ENCODE peak calls at places on chromosomes 11 and 22, in eight cellular contexts. One of them, this sample, is unnamed.

GRCh38 chr11:134533511-134533910 is 121.5 kb upstream of the B3GAT1 start:
- DNase-seq in fibroblast of mammary gland: no peak
- DNase-seq in kidney: peak; percentile 32
- DNase-seq in astrocyte of the cerebellum: no peak
- DNase-seq in pancreas: peak; percentile 5
- DNase-seq in lower leg skin: no peak
- DNase-seq in coronary artery: peak; percentile 63
- DNase-seq in foreskin fibroblast: no peak
- DNase-seq in this sample: no peak

GRCh38 chr11:288328-289144 is at the start of gene PGGHG:
- DNase-seq in foreskin fibroblast: peak; percentile 78
- DNase-seq in pancreas: peak; percentile 83
- DNase-seq in fibroblast of mammary gland: no peak
- DNase-seq in astrocyte of the cerebellum: no peak
- DNase-seq in lower leg skin: no peak
- DNase-seq in coronary artery: peak; percentile 83
- DNase-seq in kidney: peak; percentile 93
- DNase-seq in this sample: no peak

GRCh38 chr11:118998822-118999221 is 884 bp downstream of the CENATAC start:
- DNase-seq in coronary artery: no peak
- DNase-seq in fibroblast of mammary gland: peak; percentile 68
- DNase-seq in astrocyte of the cerebellum: peak; percentile 81
- DNase-seq in foreskin fibroblast: peak; percentile 78
- DNase-seq in pancreas: no peak
- DNase-seq in lower leg skin: no peak
- DNase-seq in kidney: no peak
- DNase-seq in this sample: peak; percentile 69

GRCh38 chr22:17964647-17965046 is 59.7 kb downstream of the MICAL3 start:
- DNase-seq in foreskin fibroblast: peak; percentile 24
- DNase-seq in astrocyte of the cerebellum: no peak
- DNase-seq in kidney: peak; percentile 61
- DNase-seq in fibroblast of mammary gland: no peak
- DNase-seq in pancreas: no peak
- DNase-seq in lower leg skin: no peak
- DNase-seq in coronary artery: no peak
- DNase-seq in this sample: no peak

GRCh38 chr11:86124251-86125233 is 55.7 kb upstream of the PICALM start:
- DNase-seq in coronary artery: no peak
- DNase-seq in fibroblast of mammary gland: no peak
- DNase-seq in foreskin fibroblast: no peak
- DNase-seq in kidney: no peak
- DNase-seq in lower leg skin: no peak
- DNase-seq in pancreas: no peak
- DNase-seq in astrocyte of the cerebellum: no peak
- DNase-seq in this sample: no peak

GRCh38 chr11:73645570-73645969 is 811 bp upstream of the PLEKHB1 start:
- DNase-seq in foreskin fibroblast: no peak
- DNase-seq in lower leg skin: no peak
- DNase-seq in astrocyte of the cerebellum: no peak
- DNase-seq in pancreas: no peak
- DNase-seq in fibroblast of mammary gland: no peak
- DNase-seq in kidney: no peak
- DNase-seq in coronary artery: no peak
- DNase-seq in this sample: no peak

GRCh38 chr11:16924826-16925494 is 89.3 kb downstream of the PLEKHA7 start:
- DNase-seq in lower leg skin: peak; percentile 34
- DNase-seq in kidney: peak; percentile 90
- DNase-seq in astrocyte of the cerebellum: peak; percentile 48
- DNase-seq in fibroblast of mammary gland: peak; percentile 20
- DNase-seq in pancreas: peak; percentile 63
- DNase-seq in foreskin fibroblast: peak; percentile 64
- DNase-seq in coronary artery: no peak
- DNase-seq in this sample: no peak

GRCh38 chr22:38718414-38718813 is 12.7 kb downstream of the GTPBP1 start:
- DNase-seq in coronary artery: no peak
- DNase-seq in astrocyte of the cerebellum: no peak
- DNase-seq in lower leg skin: peak; percentile 65
- DNase-seq in kidney: peak; percentile 85
- DNase-seq in pancreas: peak; percentile 60
- DNase-seq in fibroblast of mammary gland: peak; percentile 85
- DNase-seq in foreskin fibroblast: peak; percentile 91
- DNase-seq in this sample: no peak

GRCh38 chr22:41444360-41445170 is 2.0 kb downstream of the TOB2 start:
- DNase-seq in foreskin fibroblast: peak; percentile 98
- DNase-seq in astrocyte of the cerebellum: peak; percentile 96
- DNase-seq in pancreas: peak; percentile 93
- DNase-seq in coronary artery: peak; percentile 95
- DNase-seq in lower leg skin: peak; percentile 93
- DNase-seq in fibroblast of mammary gland: peak; percentile 95
- DNase-seq in kidney: peak; percentile 96
- DNase-seq in this sample: no peak

GRCh38 chr11:57792060-57792541 is 30.5 kb downstream of the CTNND1 start:
- DNase-seq in fibroblast of mammary gland: peak; percentile 50
- DNase-seq in pancreas: peak; percentile 63
- DNase-seq in coronary artery: no peak
- DNase-seq in astrocyte of the cerebellum: no peak
- DNase-seq in foreskin fibroblast: no peak
- DNase-seq in kidney: peak; percentile 89
- DNase-seq in lower leg skin: peak; percentile 74
- DNase-seq in this sample: no peak

GRCh38 chr11:35272391-35272821 is 133.4 kb downstream of the CD44 start:
- DNase-seq in astrocyte of the cerebellum: no peak
- DNase-seq in foreskin fibroblast: no peak
- DNase-seq in pancreas: no peak
- DNase-seq in coronary artery: no peak
- DNase-seq in lower leg skin: no peak
- DNase-seq in fibroblast of mammary gland: no peak
- DNase-seq in kidney: no peak
- DNase-seq in this sample: no peak

GRCh38 chr11:64119748-64120147 is 46.2 kb downstream of the MACROD1 start:
- DNase-seq in astrocyte of the cerebellum: no peak
- DNase-seq in kidney: no peak
- DNase-seq in pancreas: no peak
- DNase-seq in fibroblast of mammary gland: no peak
- DNase-seq in coronary artery: no peak
- DNase-seq in lower leg skin: no peak
- DNase-seq in foreskin fibroblast: no peak
- DNase-seq in this sample: no peak

GRCh38 chr11:132357811-132358572 is 987.6 kb downstream of the NTM start:
- DNase-seq in foreskin fibroblast: no peak
- DNase-seq in coronary artery: no peak
- DNase-seq in pancreas: no peak
- DNase-seq in astrocyte of the cerebellum: no peak
- DNase-seq in fibroblast of mammary gland: no peak
- DNase-seq in lower leg skin: no peak
- DNase-seq in kidney: no peak
- DNase-seq in this sample: no peak

GRCh38 chr11:2775083-2775625 is 75.4 kb upstream of the KCNQ1OT1 start:
- DNase-seq in pancreas: peak; percentile 13
- DNase-seq in foreskin fibroblast: no peak
- DNase-seq in astrocyte of the cerebellum: no peak
- DNase-seq in coronary artery: peak; percentile 46
- DNase-seq in kidney: peak; percentile 50
- DNase-seq in lower leg skin: peak; percentile 11
- DNase-seq in fibroblast of mammary gland: no peak
- DNase-seq in this sample: no peak

GRCh38 chr11:16925495-16926065 is 88.6 kb downstream of the PLEKHA7 start:
- DNase-seq in kidney: peak; percentile 84
- DNase-seq in lower leg skin: no peak
- DNase-seq in fibroblast of mammary gland: no peak
- DNase-seq in coronary artery: no peak
- DNase-seq in pancreas: peak; percentile 49
- DNase-seq in astrocyte of the cerebellum: no peak
- DNase-seq in foreskin fibroblast: peak; percentile 63
- DNase-seq in this sample: no peak

GRCh38 chr11:62647609-62648005 is 1.2 kb upstream of the GANAB start:
- DNase-seq in coronary artery: no peak
- DNase-seq in kidney: no peak
- DNase-seq in pancreas: no peak
- DNase-seq in astrocyte of the cerebellum: no peak
- DNase-seq in fibroblast of mammary gland: no peak
- DNase-seq in foreskin fibroblast: no peak
- DNase-seq in lower leg skin: no peak
- DNase-seq in this sample: no peak

GRCh38 chr11:62648185-62648966 is 2.0 kb upstream of the GANAB start:
- DNase-seq in astrocyte of the cerebellum: no peak
- DNase-seq in lower leg skin: no peak
- DNase-seq in pancreas: no peak
- DNase-seq in coronary artery: no peak
- DNase-seq in fibroblast of mammary gland: no peak
- DNase-seq in kidney: no peak
- DNase-seq in foreskin fibroblast: no peak
- DNase-seq in this sample: no peak

GRCh38 chr11:62645660-62645933 is 816 bp downstream of the GANAB start:
- DNase-seq in coronary artery: no peak
- DNase-seq in lower leg skin: no peak
- DNase-seq in astrocyte of the cerebellum: no peak
- DNase-seq in fibroblast of mammary gland: no peak
- DNase-seq in kidney: no peak
- DNase-seq in pancreas: no peak
- DNase-seq in foreskin fibroblast: no peak
- DNase-seq in this sample: no peak

GRCh38 chr11:62645934-62646824 is at the start of gene GANAB:
- DNase-seq in coronary artery: peak; percentile 99
- DNase-seq in astrocyte of the cerebellum: peak; percentile 94
- DNase-seq in lower leg skin: peak; percentile 100
- DNase-seq in kidney: peak; percentile 100
- DNase-seq in foreskin fibroblast: peak; percentile 100
- DNase-seq in pancreas: peak; percentile 99
- DNase-seq in fibroblast of mammary gland: peak; percentile 96
- DNase-seq in this sample: peak; percentile 64

DNA sequence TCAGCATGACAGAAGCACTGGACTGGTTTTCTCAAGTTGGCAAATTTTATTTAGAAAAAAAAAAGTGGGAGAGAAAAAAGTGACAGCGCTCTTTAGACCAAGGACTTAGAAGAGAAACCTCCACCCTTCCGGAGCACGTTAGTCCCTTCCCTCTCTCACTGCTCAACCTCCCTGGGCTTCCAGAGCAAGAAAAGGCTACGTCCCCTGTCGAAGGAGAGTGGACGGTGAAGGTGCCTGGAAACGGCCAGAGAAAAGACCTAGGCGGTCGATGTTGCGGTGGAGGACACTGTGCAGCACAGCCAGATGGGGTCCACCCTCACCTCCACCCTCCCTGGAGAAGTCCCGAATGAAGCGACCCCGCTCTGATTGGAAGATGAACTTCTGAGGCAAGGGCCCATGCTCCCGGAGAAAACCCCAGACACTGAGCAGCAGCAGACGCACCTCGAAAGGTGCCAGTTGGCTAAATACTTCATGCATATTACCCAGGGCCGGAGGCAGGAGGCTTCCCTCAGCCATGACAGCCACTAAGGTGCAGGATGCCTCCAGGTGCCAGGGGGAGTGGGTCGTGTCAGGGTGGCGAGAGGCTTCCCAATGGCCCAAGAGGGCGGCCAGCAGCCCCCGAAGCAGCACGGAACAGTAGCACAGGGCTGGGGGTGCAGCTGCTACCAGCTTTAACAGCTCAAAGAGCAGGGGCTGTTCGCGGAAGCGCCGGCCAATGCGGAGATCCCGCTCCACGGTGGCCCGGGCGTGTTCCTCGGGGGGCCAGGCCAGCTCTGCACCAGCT is 604 bp upstream of the GANAB start:
- DNase-seq in kidney: peak; percentile 83
- DNase-seq in coronary artery: no peak
- DNase-seq in pancreas: peak; percentile 28
- DNase-seq in astrocyte of the cerebellum: no peak
- DNase-seq in fibroblast of mammary gland: no peak
- DNase-seq in foreskin fibroblast: no peak
- DNase-seq in lower leg skin: peak; percentile 31
- DNase-seq in this sample: no peak
- H3K4me3 ChIP-seq in kidney: peak overlapping the region; percentile 34
- H3K4me3 ChIP-seq in coronary artery: peak overlapping the region; percentile 47
- H3K4me3 ChIP-seq in pancreas: no peak overlapping the region
- H3K4me3 ChIP-seq in astrocyte of the cerebellum: peak overlapping the region; percentile 81
- H3K4me3 ChIP-seq in fibroblast of mammary gland: no peak overlapping the region
- H3K4me3 ChIP-seq in foreskin fibroblast: no peak overlapping the region
- H3K4me3 ChIP-seq in lower leg skin: no peak overlapping the region
- H3K4me3 ChIP-seq in this sample: peak overlapping the region; percentile 99

GRCh38 chr11:111331711-111332479 is 33.5 kb downstream of the POU2AF3 start:
- DNase-seq in fibroblast of mammary gland: peak; percentile 65
- DNase-seq in foreskin fibroblast: peak; percentile 50
- DNase-seq in coronary artery: no peak
- DNase-seq in kidney: no peak
- DNase-seq in astrocyte of the cerebellum: no peak
- DNase-seq in pancreas: no peak
- DNase-seq in lower leg skin: no peak
- DNase-seq in this sample: no peak
- TF ChIP-seq CTCF in fibroblast of mammary gland: no peak
- TF ChIP-seq CTCF in foreskin fibroblast: no peak
- TF ChIP-seq CTCF in coronary artery: no peak
- TF ChIP-seq CTCF in kidney: no peak
- TF ChIP-seq CTCF in astrocyte of the cerebellum: no peak
- TF ChIP-seq CTCF in pancreas: no peak
- TF ChIP-seq CTCF in lower leg skin: no peak
- TF ChIP-seq CTCF in this sample: no peak

GRCh38 chr11:47590026-47590861 is 3.8 kb downstream of the FAM180B start:
- DNase-seq in fibroblast of mammary gland: no peak
- DNase-seq in lower leg skin: no peak
- DNase-seq in pancreas: no peak
- DNase-seq in kidney: peak; percentile 70
- DNase-seq in foreskin fibroblast: peak; percentile 53
- DNase-seq in coronary artery: no peak
- DNase-seq in astrocyte of the cerebellum: no peak
- DNase-seq in this sample: no peak
- H3K4me3 ChIP-seq in fibroblast of mammary gland: no peak overlapping the region
- H3K4me3 ChIP-seq in lower leg skin: no peak overlapping the region
- H3K4me3 ChIP-seq in pancreas: no peak overlapping the region
- H3K4me3 ChIP-seq in kidney: no peak overlapping the region
- H3K4me3 ChIP-seq in foreskin fibroblast: no peak overlapping the region
- H3K4me3 ChIP-seq in coronary artery: peak overlapping the region; percentile 32
- H3K4me3 ChIP-seq in astrocyte of the cerebellum: peak overlapping the region; percentile 20
- H3K4me3 ChIP-seq in this sample: no peak overlapping the region

DNA sequence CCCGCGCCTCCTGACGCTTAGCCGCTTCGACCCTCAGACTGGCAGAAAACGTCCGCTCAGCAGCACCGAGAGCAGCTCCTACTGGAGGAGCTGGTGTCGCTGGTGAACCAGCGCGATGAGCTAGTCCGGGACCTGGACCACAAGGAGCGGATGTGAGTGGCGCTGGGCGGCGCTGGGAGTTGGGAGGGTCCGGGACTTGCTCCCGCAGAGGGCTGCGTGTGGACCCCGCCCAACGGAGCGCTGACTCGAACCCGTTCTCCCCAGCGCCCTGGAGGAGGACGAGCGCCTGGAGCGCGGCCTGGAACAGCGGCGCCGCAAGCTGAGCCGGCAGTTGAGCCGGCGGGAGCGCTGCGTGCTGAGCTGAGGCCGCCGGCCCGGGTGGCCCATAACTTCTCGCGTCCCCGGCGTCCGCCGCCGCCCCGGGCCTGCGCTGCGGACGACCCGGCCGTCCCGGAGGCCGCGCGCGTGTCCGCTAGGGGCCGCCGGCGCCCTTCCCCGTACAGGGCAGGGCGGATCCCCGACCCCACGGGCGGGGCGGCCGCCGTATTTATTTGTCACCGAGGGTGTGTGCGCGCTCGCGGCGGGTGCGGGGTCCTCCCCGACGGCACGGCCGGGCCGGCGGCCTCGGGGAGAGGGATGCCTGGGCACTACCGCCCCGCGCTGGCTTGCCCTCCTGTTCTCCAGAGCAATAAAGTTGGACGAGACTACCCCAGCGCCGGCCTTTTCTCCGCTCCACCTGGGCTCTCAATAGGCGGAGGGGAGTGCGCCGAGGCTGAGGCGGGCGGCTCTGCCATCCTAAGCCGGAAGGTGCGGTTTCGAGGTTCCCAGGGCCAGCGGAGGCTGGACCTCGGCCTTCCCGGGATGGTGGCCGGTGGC is 3.4 kb downstream of the KCNK7 start:
- DNase-seq in coronary artery: no peak
- DNase-seq in kidney: peak; percentile 84
- DNase-seq in lower leg skin: no peak
- DNase-seq in astrocyte of the cerebellum: no peak
- DNase-seq in pancreas: no peak
- DNase-seq in fibroblast of mammary gland: peak; percentile 69
- DNase-seq in foreskin fibroblast: peak; percentile 56
- DNase-seq in this sample: no peak
- TF ChIP-seq CTCF in coronary artery: no peak
- TF ChIP-seq CTCF in kidney: peak; percentile 8
- TF ChIP-seq CTCF in lower leg skin: no peak
- TF ChIP-seq CTCF in astrocyte of the cerebellum: peak; percentile 8
- TF ChIP-seq CTCF in pancreas: no peak
- TF ChIP-seq CTCF in fibroblast of mammary gland: no peak
- TF ChIP-seq CTCF in foreskin fibroblast: no peak
- TF ChIP-seq CTCF in this sample: no peak

This sample was measured in epithelial cell of proximal tubule.